ENCODE peak calls at places on chromosomes 2 and 18, in seven cellular contexts. G is astrocyte, J is mammary epithelial cell, N is HCT116, M is SK-N-SH, Z is IMR-90, L is PC-3. Q is an unnamed sample.
A peak's percentile ranks its signal among the peaks of the same experiment; 100 is the strongest.

GRCh38 chr2:235135195-235135965 is 183.6 kb downstream of the SH3BP4 start:
- DNase-seq in G (no peak), J (no peak), L (no peak), Z (no peak), N (no peak), M (no peak), Q (peak; percentile 27)

GRCh38 chr18:13493725-13494124 is 232.6 kb downstream of the FAM210A start:
- DNase-seq in Z (no peak), G (no peak), N (no peak), M (no peak), L (no peak), J (no peak), Q (no peak)

GRCh38 chr2:102439065-102439695 is 16.2 kb downstream of the IL18RAP start:
- DNase-seq in Z (peak; percentile 74), G (peak; percentile 73), M (no peak), L (peak; percentile 53), N (no peak), J (peak; percentile 60), Q (no peak)

GRCh38 chr2:219119422-219120043 is 41.1 kb downstream of the NHEJ1 start:
- DNase-seq in J (peak; percentile 35), Z (peak; percentile 53), N (peak; percentile 27), L (peak; percentile 72), M (peak; percentile 77), G (peak; percentile 22), Q (peak; percentile 91)

GRCh38 chr2:163369111-163369510 is 366.7 kb downstream of the FIGN start:
- DNase-seq in M (no peak), L (no peak), N (no peak), Z (no peak), J (no peak), G (no peak), Q (no peak)

GRCh38 chr2:70344195-70344594 is 42.3 kb upstream of the FAM136A start:
- DNase-seq in G (no peak), L (peak; percentile 89), Z (peak; percentile 9), M (no peak), N (no peak), J (peak; percentile 91), Q (no peak)

GRCh38 chr2:73076701-73077423 is 5.3 kb upstream of the SFXN5 start:
- DNase-seq in G (no peak), J (no peak), N (no peak), L (no peak), M (no peak), Z (no peak), Q (no peak)

GRCh38 chr2:127707890-127708648 is 6.8 kb downstream of the SFT2D3 start:
- DNase-seq in M (no peak), Z (no peak), G (no peak), N (no peak), J (peak; percentile 12), L (no peak), Q (no peak)

GRCh38 chr2:181114021-181114420 is 133.6 kb downstream of the UBE2E3 start:
- DNase-seq in L (no peak), N (no peak), G (no peak), Z (no peak), M (no peak), J (peak; percentile 17), Q (no peak)

GRCh38 chr18:48345596-48345995 is 63.6 kb downstream of the ZBTB7C start:
- DNase-seq in L (peak; percentile 26), M (no peak), N (peak; percentile 12), Z (peak; percentile 4), G (no peak), J (no peak), Q (peak; percentile 50)

GRCh38 chr2:195659114-195659513 is 2.1 kb downstream of the SLC39A10 start:
- DNase-seq in L (no peak), Z (peak; percentile 42), G (peak; percentile 31), N (no peak), M (no peak), J (no peak), Q (no peak)

GRCh38 chr2:124815386-124815785 is 790.3 kb downstream of the CNTNAP5 start:
- DNase-seq in G (no peak), N (no peak), Z (no peak), L (no peak), J (no peak), M (no peak), Q (no peak)

GRCh38 chr2:64482765-64483504 is 29.0 kb downstream of the LGALSL start:
- DNase-seq in G (peak; percentile 18), L (peak; percentile 85), M (peak; percentile 41), J (peak; percentile 75), N (no peak), Z (no peak), Q (peak; percentile 81)

GRCh38 chr2:17800693-17801458 is 15.4 kb upstream of the MSGN1 start:
- DNase-seq in G (no peak), Z (no peak), L (peak; percentile 12), M (no peak), N (no peak), J (peak; percentile 55), Q (no peak)

GRCh38 chr2:197369228-197369945 is 58.8 kb upstream of the ANKRD44 start:
- DNase-seq in G (peak; percentile 23), M (no peak), Z (no peak), J (no peak), L (no peak), N (no peak), Q (no peak)

GRCh38 chr2:68715353-68716041 is 19.1 kb upstream of the ARHGAP25 start:
- DNase-seq in Z (peak; percentile 38), N (peak; percentile 62), G (peak; percentile 6), M (peak; percentile 62), L (peak; percentile 86), J (peak; percentile 62), Q (peak; percentile 93)

GRCh38 chr2:100653449-100654045 is 90.8 kb downstream of the PDCL3 start:
- DNase-seq in Z (no peak), G (no peak), J (no peak), N (no peak), L (no peak), M (no peak), Q (no peak)

GRCh38 chr2:7661532-7661931 is 744.3 kb downstream of the RNF144A start:
- DNase-seq in N (no peak), Z (no peak), M (no peak), J (no peak), L (no peak), G (no peak), Q (no peak)

GRCh38 chr2:154484338-154485099 is 214.0 kb upstream of the KCNJ3 start:
- DNase-seq in Z (no peak), N (no peak), L (no peak), J (no peak), G (no peak), M (no peak), Q (no peak)

GRCh38 chr2:233387667-233388528 is 33.6 kb downstream of the DGKD start:
- DNase-seq in G (peak; percentile 91), J (no peak), Z (peak; percentile 96), N (no peak), M (peak; percentile 90), L (no peak), Q (no peak)

GRCh38 chr2:189580267-189580661 is 322 bp downstream of the SLC40A1 start:
- DNase-seq in L (no peak), Z (no peak), N (no peak), M (peak; percentile 65), J (no peak), G (peak; percentile 9), Q (peak; percentile 84)

GRCh38 chr2:177265386-177265690 is 811 bp upstream of the NFE2L2 start:
- DNase-seq in L (peak; percentile 38), J (no peak), M (no peak), N (no peak), G (no peak), Z (peak; percentile 59), Q (no peak)

GRCh38 chr2:223051580-223052375 is at the start of gene KCNE4:
- DNase-seq in J (no peak), N (no peak), M (no peak), G (peak; percentile 46), L (peak; percentile 21), Z (peak; percentile 82), Q (peak; percentile 62)

GRCh38 chr18:22241806-22242440 is 72.5 kb downstream of the GATA6 start:
- DNase-seq in G (no peak), Z (no peak), L (no peak), N (no peak), M (no peak), J (no peak), Q (peak; percentile 73)

GRCh38 chr2:16260041-16260440 is 319.7 kb downstream of the MYCN start:
- DNase-seq in G (no peak), N (no peak), Z (no peak), J (no peak), M (no peak), L (no peak), Q (peak; percentile 41)

GRCh38 chr2:67329951-67330350 is 67.2 kb upstream of the ETAA1 start:
- DNase-seq in G (no peak), N (no peak), M (no peak), J (no peak), L (no peak), Z (no peak), Q (no peak)

GRCh38 chr2:67329513-67329912 is 67.6 kb upstream of the ETAA1 start:
- DNase-seq in N (no peak), Z (no peak), M (no peak), G (no peak), J (no peak), L (no peak), Q (no peak)
- TF ChIP-seq CTCF in N (no peak), Z (no peak), M (no peak), G (no peak), J (no peak), L (no peak), Q (no peak)

DNA sequence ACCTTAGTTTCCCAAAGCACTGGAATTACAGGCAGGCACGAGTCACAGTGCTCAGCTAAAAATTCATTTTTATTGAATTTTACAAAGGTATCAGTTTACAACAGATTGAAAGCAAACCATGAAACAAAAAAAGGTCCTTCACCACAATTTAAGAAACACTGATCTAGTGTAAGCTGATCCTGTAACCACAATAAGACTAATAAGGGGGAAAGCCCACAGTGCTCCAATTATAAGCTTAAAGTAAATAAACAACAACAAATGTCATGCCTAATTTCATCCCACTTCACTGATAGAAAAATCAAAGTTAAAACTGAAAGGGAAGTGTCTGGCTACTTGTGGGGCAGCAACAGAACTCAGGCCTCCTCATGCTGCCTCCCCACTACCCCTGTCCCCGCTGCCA is 49.2 kb downstream of the ICA1L start:
- DNase-seq in N (no peak), L (no peak), G (no peak), J (no peak), M (no peak), Z (peak; percentile 46), Q (no peak)
- H3K4me3 ChIP-seq in N (no peak overlapping the region), L (no peak overlapping the region), G (no peak overlapping the region), J (no peak overlapping the region), M (no peak overlapping the region), Z (no peak overlapping the region), Q (no peak overlapping the region)

GRCh38 chr18:8982416-8983183 is 119.9 kb upstream of the NDUFV2 start:
- DNase-seq in G (peak; percentile 84), L (peak; percentile 86), J (peak; percentile 54), N (peak; percentile 63), M (peak; percentile 61), Z (peak; percentile 74), Q (peak; percentile 77)
- H3K9ac ChIP-seq in G (peak overlapping the region; percentile 11), L (no peak overlapping the region), J (peak overlapping the region; percentile 30), N (no peak overlapping the region), M (no peak overlapping the region), Z (no peak overlapping the region), Q (no peak overlapping the region)

GRCh38 chr2:134917958-134918517 is 584 bp upstream of the CCNT2 start:
- DNase-seq in M (no peak), G (no peak), J (no peak), N (no peak), Z (no peak), L (peak; percentile 87), Q (no peak)
- TF ChIP-seq CTCF in M (peak; percentile 25), G (no peak), J (no peak), N (peak; percentile 25), Z (peak; percentile 27), L (no peak), Q (peak; percentile 61)

GRCh38 chr2:20543579-20543887 is 96.7 kb downstream of the RHOB start:
- DNase-seq in L (no peak), N (no peak), J (no peak), G (no peak), Z (peak; percentile 18), M (no peak), Q (no peak)
- H3K4me3 ChIP-seq in L (no peak overlapping the region), N (no peak overlapping the region), J (no peak overlapping the region), G (no peak overlapping the region), Z (no peak overlapping the region), M (no peak overlapping the region), Q (no peak overlapping the region)